ENCODE peak calls at places on chromosomes 2 and 18, in seven cellular contexts. Q is trophoblast cell, D is H9, X is neuronal stem cell, U is mesendoderm, E is IMR-90, L is H1. K is an unnamed sample.

GRCh38 chr18:45014047-45014501 is 333.4 kb downstream of the SETBP1 start:
- DNase-seq in Q (peak; percentile 40), D (peak; percentile 60), X (peak; percentile 12), U (peak; percentile 91), E (peak; percentile 82), L (no peak), K (peak; percentile 75)

GRCh38 chr2:29517421-29517820 is 402.2 kb downstream of the CLIP4 start:
- DNase-seq in Q (no peak), D (no peak), X (no peak), U (no peak), E (no peak), L (no peak), K (no peak)

GRCh38 chr2:240572141-240573031 is 4.1 kb downstream of the RNPEPL1 start:
- DNase-seq in Q (no peak), D (no peak), X (no peak), U (no peak), E (no peak), L (no peak), K (no peak)

GRCh38 chr2:147945660-147946059 is 74.9 kb downstream of the ORC4 start:
- DNase-seq in Q (no peak), D (no peak), X (peak; percentile 2), U (peak; percentile 46), E (peak; percentile 16), L (no peak), K (no peak)

GRCh38 chr2:86249176-86249842 is 50.1 kb downstream of the MRPL35 start:
- DNase-seq in Q (peak; percentile 34), D (no peak), X (no peak), U (peak; percentile 30), E (peak; percentile 79), L (no peak), K (peak; percentile 32)

GRCh38 chr18:23266717-23267446 is 131.6 kb downstream of the CABLES1 start:
- DNase-seq in Q (no peak), D (no peak), X (no peak), U (no peak), E (no peak), L (no peak), K (no peak)

GRCh38 chr2:207926133-207927076 is 98.9 kb downstream of the PLEKHM3 start:
- DNase-seq in Q (no peak), D (no peak), X (no peak), U (peak; percentile 25), E (peak; percentile 85), L (no peak), K (peak; percentile 94)

GRCh38 chr2:44171018-44171417 is 2.3 kb downstream of the PPM1B start:
- DNase-seq in Q (peak; percentile 34), D (no peak), X (no peak), U (peak; percentile 37), E (peak; percentile 58), L (no peak), K (peak; percentile 37)

GRCh38 chr2:238591732-238592131 is 165.0 kb downstream of the ASB1 start:
- DNase-seq in Q (no peak), D (no peak), X (no peak), U (no peak), E (no peak), L (no peak), K (no peak)

GRCh38 chr18:23129355-23130002 is 5.8 kb upstream of the CABLES1 start:
- DNase-seq in Q (no peak), D (no peak), X (no peak), U (no peak), E (no peak), L (no peak), K (no peak)

GRCh38 chr2:96665083-96665569 is 22.6 kb downstream of the FER1L5 start:
- DNase-seq in Q (peak; percentile 82), D (no peak), X (no peak), U (peak; percentile 41), E (peak; percentile 99), L (no peak), K (peak; percentile 98)

GRCh38 chr2:8684885-8685696 is 3.2 kb downstream of the ID2 start:
- DNase-seq in Q (no peak), D (peak; percentile 75), X (peak; percentile 47), U (peak; percentile 92), E (peak; percentile 52), L (peak; percentile 80), K (peak; percentile 71)

GRCh38 chr18:2655153-2655953 is at the start of gene SMCHD1:
- DNase-seq in Q (peak; percentile 79), D (peak; percentile 78), X (peak; percentile 83), U (peak; percentile 86), E (peak; percentile 78), L (peak; percentile 87), K (peak; percentile 83)

GRCh38 chr2:241254904-241255351 is 60.5 kb downstream of the HDLBP start:
- DNase-seq in Q (no peak), D (no peak), X (no peak), U (no peak), E (no peak), L (no peak), K (no peak)

GRCh38 chr2:218277921-218278320 is 7.6 kb downstream of the PNKD start:
- DNase-seq in Q (no peak), D (no peak), X (no peak), U (no peak), E (no peak), L (no peak), K (no peak)
- H2BK120ac ChIP-seq in Q (no peak overlapping the region), D (no peak overlapping the region), X (no peak overlapping the region), U (no peak overlapping the region), E (no peak overlapping the region), L (no peak overlapping the region), K (no peak overlapping the region)

GRCh38 chr2:17313261-17313660 is 205.0 kb downstream of the RAD51AP2 start:
- DNase-seq in Q (no peak), D (no peak), X (no peak), U (no peak), E (no peak), L (no peak), K (no peak)
- H2BK5ac ChIP-seq in Q (no peak overlapping the region), D (no peak overlapping the region), X (no peak overlapping the region), U (no peak overlapping the region), E (no peak overlapping the region), L (no peak overlapping the region), K (no peak overlapping the region)

GRCh38 chr2:118832791-118833715 is 14.4 kb downstream of the EN1 start:
- DNase-seq in Q (no peak), D (no peak), X (no peak), U (peak; percentile 16), E (no peak), L (no peak), K (no peak)
- H2BK120ac ChIP-seq in Q (no peak overlapping the region), D (no peak overlapping the region), X (no peak overlapping the region), U (no peak overlapping the region), E (no peak overlapping the region), L (no peak overlapping the region), K (no peak overlapping the region)

GRCh38 chr2:64455545-64455944 is 1.6 kb downstream of the LGALSL start:
- DNase-seq in Q (no peak), D (no peak), X (no peak), U (no peak), E (no peak), L (no peak), K (peak; percentile 2)

GRCh38 chr2:64454316-64455030 is 511 bp downstream of the LGALSL start:
- DNase-seq in Q (peak; percentile 40), D (peak; percentile 57), X (peak; percentile 58), U (peak; percentile 80), E (peak; percentile 36), L (peak; percentile 76), K (peak; percentile 62)

GRCh38 chr2:64455031-64455332 is 1.0 kb downstream of the LGALSL start:
- DNase-seq in Q (no peak), D (no peak), X (no peak), U (no peak), E (no peak), L (no peak), K (no peak)

GRCh38 chr2:64457518-64457917 is 3.6 kb downstream of the LGALSL start:
- DNase-seq in Q (no peak), D (no peak), X (no peak), U (no peak), E (no peak), L (no peak), K (no peak)

GRCh38 chr2:64456298-64456697 is 2.3 kb downstream of the LGALSL start:
- DNase-seq in Q (no peak), D (no peak), X (no peak), U (no peak), E (no peak), L (no peak), K (no peak)
- H2BK5ac ChIP-seq in Q (no peak overlapping the region), D (no peak overlapping the region), X (no peak overlapping the region), U (no peak overlapping the region), E (no peak overlapping the region), L (no peak overlapping the region), K (no peak overlapping the region)

DNA sequence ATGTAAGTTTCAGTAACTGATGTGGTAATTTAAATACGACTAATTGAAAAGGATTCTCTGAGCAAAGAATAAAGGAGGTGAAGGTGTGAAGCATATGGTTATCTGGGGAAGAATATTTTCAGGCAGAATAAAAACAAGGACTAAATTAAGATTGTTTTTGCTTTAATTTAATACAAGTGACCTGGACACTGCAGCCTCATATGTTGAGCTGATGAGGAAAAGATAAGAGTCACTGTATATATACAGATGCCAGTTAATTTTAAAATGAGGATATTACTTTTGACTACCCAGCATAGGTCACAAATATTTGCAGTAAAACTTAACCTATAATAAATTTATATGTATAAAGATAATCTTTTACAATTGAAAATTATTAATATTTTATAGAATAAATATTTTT is 47.8 kb upstream of the LRP1B start:
- DNase-seq in Q (no peak), D (no peak), X (no peak), U (no peak), E (no peak), L (no peak), K (no peak)
- H2BK120ac ChIP-seq in Q (no peak overlapping the region), D (no peak overlapping the region), X (no peak overlapping the region), U (no peak overlapping the region), E (no peak overlapping the region), L (no peak overlapping the region), K (no peak overlapping the region)

DNA sequence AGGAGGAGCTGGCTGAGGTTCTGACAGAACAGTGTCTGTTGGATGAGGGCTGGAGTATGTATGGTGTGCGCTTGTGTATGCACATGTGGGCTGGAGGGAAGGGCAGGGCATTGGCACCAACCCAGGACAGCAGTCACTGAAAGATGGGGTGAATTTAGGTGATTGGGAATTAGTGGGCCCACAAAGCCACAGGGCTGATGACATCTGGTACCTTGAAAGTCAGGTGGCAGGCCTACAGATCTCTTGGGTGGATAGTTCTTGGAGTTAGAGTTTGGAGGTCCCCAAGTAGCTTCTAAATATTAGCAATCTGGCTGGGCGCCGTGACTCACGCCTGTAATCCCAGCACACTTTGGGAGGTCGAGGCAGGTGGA is 45.7 kb downstream of the C2orf42 start:
- DNase-seq in Q (no peak), D (no peak), X (no peak), U (no peak), E (no peak), L (no peak), K (no peak)
- H2BK5ac ChIP-seq in Q (no peak overlapping the region), D (no peak overlapping the region), X (no peak overlapping the region), U (no peak overlapping the region), E (no peak overlapping the region), L (no peak overlapping the region), K (no peak overlapping the region)

GRCh38 chr2:132448771-132449170 is 32.2 kb downstream of the GPR39 start:
- DNase-seq in Q (peak; percentile 11), D (peak; percentile 42), X (no peak), U (peak; percentile 56), E (peak; percentile 55), L (peak; percentile 66), K (peak; percentile 50)
- H2BK120ac ChIP-seq in Q (no peak overlapping the region), D (no peak overlapping the region), X (no peak overlapping the region), U (no peak overlapping the region), E (no peak overlapping the region), L (no peak overlapping the region), K (no peak overlapping the region)